ENCODE peak calls at places on chromosomes 5 and 9, in ten cellular contexts. One of them, this sample, is unnamed.

GRCh38 chr9:130423272-130423671 is 21.5 kb upstream of the ASS1 start:
- DNase-seq in MM.1S: no peak
- DNase-seq in lower lobe of right lung: no peak
- DNase-seq in cardiac muscle cell: peak; percentile 83
- DNase-seq in cardiac fibroblast: no peak
- DNase-seq in GM13977: peak; percentile 73
- DNase-seq in endodermal cell: no peak
- DNase-seq in fibroblast of the aortic adventitia: peak; percentile 19
- DNase-seq in OCI-LY7: no peak
- DNase-seq in fibroblast of lung: no peak
- DNase-seq in this sample: peak; percentile 92

GRCh38 chr9:126248680-126249079 is 77.9 kb upstream of the MVB12B start:
- DNase-seq in MM.1S: no peak
- DNase-seq in lower lobe of right lung: no peak
- DNase-seq in cardiac muscle cell: no peak
- DNase-seq in cardiac fibroblast: peak; percentile 95
- DNase-seq in GM13977: no peak
- DNase-seq in endodermal cell: no peak
- DNase-seq in fibroblast of the aortic adventitia: peak; percentile 78
- DNase-seq in OCI-LY7: no peak
- DNase-seq in fibroblast of lung: peak; percentile 97
- DNase-seq in this sample: no peak

GRCh38 chr9:114898741-114899140 is 31.6 kb downstream of the TNFSF8 start:
- DNase-seq in MM.1S: peak; percentile 96
- DNase-seq in lower lobe of right lung: peak; percentile 67
- DNase-seq in cardiac muscle cell: no peak
- DNase-seq in cardiac fibroblast: no peak
- DNase-seq in GM13977: no peak
- DNase-seq in endodermal cell: no peak
- DNase-seq in fibroblast of the aortic adventitia: no peak
- DNase-seq in OCI-LY7: peak; percentile 90
- DNase-seq in fibroblast of lung: no peak
- DNase-seq in this sample: no peak

GRCh38 chr9:122151267-122151828 is 8.2 kb downstream of the NDUFA8 start:
- DNase-seq in MM.1S: no peak
- DNase-seq in lower lobe of right lung: no peak
- DNase-seq in cardiac muscle cell: no peak
- DNase-seq in cardiac fibroblast: no peak
- DNase-seq in GM13977: no peak
- DNase-seq in endodermal cell: no peak
- DNase-seq in fibroblast of the aortic adventitia: no peak
- DNase-seq in OCI-LY7: no peak
- DNase-seq in fibroblast of lung: no peak
- DNase-seq in this sample: no peak

GRCh38 chr5:56064984-56065383 is 70.2 kb upstream of the IL6ST start:
- DNase-seq in MM.1S: no peak
- DNase-seq in lower lobe of right lung: no peak
- DNase-seq in cardiac muscle cell: no peak
- DNase-seq in cardiac fibroblast: no peak
- DNase-seq in GM13977: no peak
- DNase-seq in endodermal cell: no peak
- DNase-seq in fibroblast of the aortic adventitia: no peak
- DNase-seq in OCI-LY7: no peak
- DNase-seq in fibroblast of lung: no peak
- DNase-seq in this sample: no peak

GRCh38 chr5:155665371-155665770 is 651.8 kb downstream of the KIF4B start:
- DNase-seq in MM.1S: no peak
- DNase-seq in lower lobe of right lung: no peak
- DNase-seq in cardiac muscle cell: no peak
- DNase-seq in cardiac fibroblast: no peak
- DNase-seq in GM13977: no peak
- DNase-seq in endodermal cell: no peak
- DNase-seq in fibroblast of the aortic adventitia: no peak
- DNase-seq in OCI-LY7: no peak
- DNase-seq in fibroblast of lung: no peak
- DNase-seq in this sample: no peak

GRCh38 chr5:150215978-150216944 is 26.4 kb downstream of the SLC6A7 start:
- DNase-seq in MM.1S: no peak
- DNase-seq in lower lobe of right lung: no peak
- DNase-seq in cardiac muscle cell: no peak
- DNase-seq in cardiac fibroblast: no peak
- DNase-seq in GM13977: no peak
- DNase-seq in endodermal cell: no peak
- DNase-seq in fibroblast of the aortic adventitia: peak; percentile 40
- DNase-seq in OCI-LY7: no peak
- DNase-seq in fibroblast of lung: no peak
- DNase-seq in this sample: no peak

GRCh38 chr9:95511232-95511951 is 5.4 kb downstream of the PTCH1 start:
- DNase-seq in MM.1S: peak; percentile 68
- DNase-seq in lower lobe of right lung: peak; percentile 66
- DNase-seq in cardiac muscle cell: peak; percentile 84
- DNase-seq in cardiac fibroblast: peak; percentile 74
- DNase-seq in GM13977: no peak
- DNase-seq in endodermal cell: peak; percentile 93
- DNase-seq in fibroblast of the aortic adventitia: peak; percentile 70
- DNase-seq in OCI-LY7: peak; percentile 66
- DNase-seq in fibroblast of lung: peak; percentile 51
- DNase-seq in this sample: peak; percentile 82

GRCh38 chr5:134053840-134054338 is 49.1 kb upstream of the VDAC1 start:
- DNase-seq in MM.1S: no peak
- DNase-seq in lower lobe of right lung: no peak
- DNase-seq in cardiac muscle cell: no peak
- DNase-seq in cardiac fibroblast: peak; percentile 76
- DNase-seq in GM13977: no peak
- DNase-seq in endodermal cell: no peak
- DNase-seq in fibroblast of the aortic adventitia: no peak
- DNase-seq in OCI-LY7: no peak
- DNase-seq in fibroblast of lung: peak; percentile 78
- DNase-seq in this sample: no peak

GRCh38 chr5:126947146-126948010 is 83.0 kb downstream of the MARCHF3 start:
- DNase-seq in MM.1S: peak; percentile 34
- DNase-seq in lower lobe of right lung: no peak
- DNase-seq in cardiac muscle cell: no peak
- DNase-seq in cardiac fibroblast: no peak
- DNase-seq in GM13977: peak; percentile 46
- DNase-seq in endodermal cell: no peak
- DNase-seq in fibroblast of the aortic adventitia: no peak
- DNase-seq in OCI-LY7: no peak
- DNase-seq in fibroblast of lung: no peak
- DNase-seq in this sample: no peak

GRCh38 chr5:138504799-138505198 is 38.2 kb downstream of the ETF1 start:
- DNase-seq in MM.1S: no peak
- DNase-seq in lower lobe of right lung: no peak
- DNase-seq in cardiac muscle cell: no peak
- DNase-seq in cardiac fibroblast: no peak
- DNase-seq in GM13977: no peak
- DNase-seq in endodermal cell: no peak
- DNase-seq in fibroblast of the aortic adventitia: peak; percentile 63
- DNase-seq in OCI-LY7: no peak
- DNase-seq in fibroblast of lung: no peak
- DNase-seq in this sample: peak; percentile 75

GRCh38 chr9:135905380-135906282 is 1.7 kb downstream of the CAMSAP1 start:
- DNase-seq in MM.1S: no peak
- DNase-seq in lower lobe of right lung: peak; percentile 39
- DNase-seq in cardiac muscle cell: no peak
- DNase-seq in cardiac fibroblast: peak; percentile 60
- DNase-seq in GM13977: no peak
- DNase-seq in endodermal cell: no peak
- DNase-seq in fibroblast of the aortic adventitia: peak; percentile 38
- DNase-seq in OCI-LY7: peak; percentile 47
- DNase-seq in fibroblast of lung: no peak
- DNase-seq in this sample: peak; percentile 54

GRCh38 chr5:147483197-147483790 is 26.6 kb downstream of the DPYSL3 start:
- DNase-seq in MM.1S: no peak
- DNase-seq in lower lobe of right lung: no peak
- DNase-seq in cardiac muscle cell: no peak
- DNase-seq in cardiac fibroblast: no peak
- DNase-seq in GM13977: no peak
- DNase-seq in endodermal cell: no peak
- DNase-seq in fibroblast of the aortic adventitia: no peak
- DNase-seq in OCI-LY7: no peak
- DNase-seq in fibroblast of lung: peak; percentile 70
- DNase-seq in this sample: no peak

GRCh38 chr9:122463828-122464632 is 13.7 kb downstream of the OR1J1 start:
- DNase-seq in MM.1S: peak; percentile 81
- DNase-seq in lower lobe of right lung: no peak
- DNase-seq in cardiac muscle cell: no peak
- DNase-seq in cardiac fibroblast: peak; percentile 19
- DNase-seq in GM13977: peak; percentile 34
- DNase-seq in endodermal cell: peak; percentile 85
- DNase-seq in fibroblast of the aortic adventitia: no peak
- DNase-seq in OCI-LY7: peak; percentile 47
- DNase-seq in fibroblast of lung: no peak
- DNase-seq in this sample: no peak

GRCh38 chr9:71768388-71769174 is at the start of gene CEMIP2:
- DNase-seq in MM.1S: peak; percentile 88
- DNase-seq in lower lobe of right lung: peak; percentile 94
- DNase-seq in cardiac muscle cell: peak; percentile 93
- DNase-seq in cardiac fibroblast: peak; percentile 91
- DNase-seq in GM13977: peak; percentile 89
- DNase-seq in endodermal cell: peak; percentile 96
- DNase-seq in fibroblast of the aortic adventitia: peak; percentile 85
- DNase-seq in OCI-LY7: peak; percentile 88
- DNase-seq in fibroblast of lung: peak; percentile 88
- DNase-seq in this sample: peak; percentile 95
- TF ChIP-seq CTCF in MM.1S: peak; percentile 42
- TF ChIP-seq CTCF in lower lobe of right lung: peak; percentile 55
- TF ChIP-seq CTCF in cardiac muscle cell: peak; percentile 29
- TF ChIP-seq CTCF in cardiac fibroblast: no peak
- TF ChIP-seq CTCF in GM13977: peak; percentile 78
- TF ChIP-seq CTCF in endodermal cell: peak; percentile 56
- TF ChIP-seq CTCF in fibroblast of the aortic adventitia: peak; percentile 18
- TF ChIP-seq CTCF in OCI-LY7: no peak
- TF ChIP-seq CTCF in fibroblast of lung: no peak
- TF ChIP-seq CTCF in this sample: no peak

GRCh38 chr5:118366429-118366828 is 621.9 kb downstream of the DTWD2 start:
- DNase-seq in MM.1S: no peak
- DNase-seq in lower lobe of right lung: no peak
- DNase-seq in cardiac muscle cell: no peak
- DNase-seq in cardiac fibroblast: no peak
- DNase-seq in GM13977: no peak
- DNase-seq in endodermal cell: no peak
- DNase-seq in fibroblast of the aortic adventitia: no peak
- DNase-seq in OCI-LY7: no peak
- DNase-seq in fibroblast of lung: no peak
- DNase-seq in this sample: no peak

GRCh38 chr5:118365718-118366117 is 622.6 kb downstream of the DTWD2 start:
- DNase-seq in MM.1S: no peak
- DNase-seq in lower lobe of right lung: no peak
- DNase-seq in cardiac muscle cell: no peak
- DNase-seq in cardiac fibroblast: no peak
- DNase-seq in GM13977: no peak
- DNase-seq in endodermal cell: no peak
- DNase-seq in fibroblast of the aortic adventitia: no peak
- DNase-seq in OCI-LY7: no peak
- DNase-seq in fibroblast of lung: no peak
- DNase-seq in this sample: no peak
- TF ChIP-seq CTCF in MM.1S: no peak
- TF ChIP-seq CTCF in lower lobe of right lung: no peak
- TF ChIP-seq CTCF in cardiac muscle cell: no peak
- TF ChIP-seq CTCF in cardiac fibroblast: no peak
- TF ChIP-seq CTCF in GM13977: no peak
- TF ChIP-seq CTCF in endodermal cell: no peak
- TF ChIP-seq CTCF in fibroblast of the aortic adventitia: no peak
- TF ChIP-seq CTCF in OCI-LY7: no peak
- TF ChIP-seq CTCF in fibroblast of lung: no peak
- TF ChIP-seq CTCF in this sample: no peak

GRCh38 chr9:10525972-10526371 is 86.8 kb downstream of the PTPRD start:
- DNase-seq in MM.1S: no peak
- DNase-seq in lower lobe of right lung: no peak
- DNase-seq in cardiac muscle cell: no peak
- DNase-seq in cardiac fibroblast: no peak
- DNase-seq in GM13977: no peak
- DNase-seq in endodermal cell: no peak
- DNase-seq in fibroblast of the aortic adventitia: no peak
- DNase-seq in OCI-LY7: no peak
- DNase-seq in fibroblast of lung: no peak
- DNase-seq in this sample: no peak
- TF ChIP-seq CTCF in MM.1S: no peak
- TF ChIP-seq CTCF in lower lobe of right lung: no peak
- TF ChIP-seq CTCF in cardiac muscle cell: no peak
- TF ChIP-seq CTCF in cardiac fibroblast: no peak
- TF ChIP-seq CTCF in GM13977: no peak
- TF ChIP-seq CTCF in endodermal cell: peak; percentile 73
- TF ChIP-seq CTCF in fibroblast of the aortic adventitia: no peak
- TF ChIP-seq CTCF in OCI-LY7: peak; percentile 46
- TF ChIP-seq CTCF in fibroblast of lung: no peak
- TF ChIP-seq CTCF in this sample: no peak

GRCh38 chr9:19230356-19231125 is at the start of gene DENND4C:
- DNase-seq in MM.1S: peak; percentile 76
- DNase-seq in lower lobe of right lung: peak; percentile 92
- DNase-seq in cardiac muscle cell: peak; percentile 96
- DNase-seq in cardiac fibroblast: peak; percentile 81
- DNase-seq in GM13977: peak; percentile 92
- DNase-seq in endodermal cell: peak; percentile 96
- DNase-seq in fibroblast of the aortic adventitia: peak; percentile 77
- DNase-seq in OCI-LY7: peak; percentile 88
- DNase-seq in fibroblast of lung: peak; percentile 85
- DNase-seq in this sample: peak; percentile 90
- TF ChIP-seq CTCF in MM.1S: no peak
- TF ChIP-seq CTCF in lower lobe of right lung: peak; percentile 20
- TF ChIP-seq CTCF in cardiac muscle cell: peak; percentile 4
- TF ChIP-seq CTCF in cardiac fibroblast: no peak
- TF ChIP-seq CTCF in GM13977: peak; percentile 38
- TF ChIP-seq CTCF in endodermal cell: peak; percentile 46
- TF ChIP-seq CTCF in fibroblast of the aortic adventitia: no peak
- TF ChIP-seq CTCF in OCI-LY7: peak; percentile 32
- TF ChIP-seq CTCF in fibroblast of lung: no peak
- TF ChIP-seq CTCF in this sample: no peak

DNA sequence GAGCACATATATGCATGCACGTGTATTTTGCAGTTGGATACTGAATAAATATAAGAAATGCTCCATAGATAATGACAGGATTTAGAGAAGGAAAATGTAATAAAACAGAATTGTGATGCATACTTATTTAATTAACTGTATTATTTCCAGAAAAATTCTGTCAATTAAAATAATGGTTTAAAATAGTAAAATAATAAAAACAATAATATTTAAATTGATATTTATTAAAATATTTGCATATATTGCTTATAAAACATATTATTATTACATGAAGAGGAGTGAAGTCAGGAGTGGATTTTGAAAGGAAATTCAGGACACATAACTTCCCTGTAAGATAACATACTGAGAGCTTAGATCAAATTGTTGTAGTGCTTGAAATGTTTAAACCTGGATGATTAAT is 21.4 kb upstream of the EDIL3 start:
- DNase-seq in MM.1S: no peak
- DNase-seq in lower lobe of right lung: no peak
- DNase-seq in cardiac muscle cell: no peak
- DNase-seq in cardiac fibroblast: no peak
- DNase-seq in GM13977: no peak
- DNase-seq in endodermal cell: no peak
- DNase-seq in fibroblast of the aortic adventitia: no peak
- DNase-seq in OCI-LY7: no peak
- DNase-seq in fibroblast of lung: no peak
- DNase-seq in this sample: no peak
- TF ChIP-seq CTCF in MM.1S: no peak
- TF ChIP-seq CTCF in lower lobe of right lung: no peak
- TF ChIP-seq CTCF in cardiac muscle cell: no peak
- TF ChIP-seq CTCF in cardiac fibroblast: no peak
- TF ChIP-seq CTCF in GM13977: no peak
- TF ChIP-seq CTCF in endodermal cell: no peak
- TF ChIP-seq CTCF in fibroblast of the aortic adventitia: no peak
- TF ChIP-seq CTCF in OCI-LY7: no peak
- TF ChIP-seq CTCF in fibroblast of lung: no peak
- TF ChIP-seq CTCF in this sample: no peak

This sample was measured in sigmoid colon.